ENCODE peak calls at places on chromosomes 5 and 9, in seven cellular contexts. Z is HCT116, N is HepG2, R is K562, O is GM12878, P is SK-N-SH, L is H1. G is an unnamed sample.

GRCh38 chr5:150502106-150502505 is 5.8 kb upstream of the NDST1 start:
- DNase-seq in Z (no peak), N (no peak), R (no peak), O (no peak), P (no peak), L (no peak), G (no peak)

GRCh38 chr5:134088291-134088690 is 26.2 kb upstream of the TCF7 start:
- DNase-seq in Z (no peak), N (no peak), R (no peak), O (no peak), P (no peak), L (no peak), G (no peak)

GRCh38 chr9:93673844-93674334 is 97.5 kb downstream of the PHF2 start:
- DNase-seq in Z (no peak), N (no peak), R (no peak), O (no peak), P (peak; percentile 15), L (no peak), G (no peak)

GRCh38 chr5:60578295-60578694 is 121.7 kb downstream of the DEPDC1B start:
- DNase-seq in Z (no peak), N (no peak), R (no peak), O (no peak), P (no peak), L (no peak), G (no peak)

GRCh38 chr9:115250646-115251045 is 132.7 kb upstream of the TNC start:
- DNase-seq in Z (no peak), N (no peak), R (no peak), O (no peak), P (no peak), L (no peak), G (peak; percentile 65)

GRCh38 chr5:78648359-78649219 is at the start of gene LHFPL2:
- DNase-seq in Z (no peak), N (no peak), R (peak; percentile 88), O (no peak), P (peak; percentile 95), L (peak; percentile 84), G (peak; percentile 47)

GRCh38 chr5:123439616-123440153 is 16.5 kb upstream of the CEP120 start:
- DNase-seq in Z (no peak), N (no peak), R (no peak), O (no peak), P (no peak), L (no peak), G (no peak)

GRCh38 chr9:35749515-35750255 is 598 bp downstream of the RGP1 start:
- DNase-seq in Z (no peak), N (no peak), R (peak; percentile 55), O (no peak), P (no peak), L (no peak), G (no peak)

GRCh38 chr5:150428106-150428876 is 15.6 kb upstream of the CD74 start:
- DNase-seq in Z (no peak), N (peak; percentile 83), R (peak; percentile 59), O (no peak), P (no peak), L (no peak), G (no peak)

GRCh38 chr5:82349651-82350050 is 71.5 kb upstream of the RPS23 start:
- DNase-seq in Z (no peak), N (no peak), R (peak; percentile 57), O (no peak), P (peak; percentile 22), L (peak; percentile 87), G (peak; percentile 36)

GRCh38 chr9:71966601-71967000 is 55.2 kb downstream of the C9orf85 start:
- DNase-seq in Z (no peak), N (no peak), R (no peak), O (no peak), P (no peak), L (no peak), G (peak; percentile 48)

GRCh38 chr9:86695904-86696424 is 251.3 kb downstream of the GAS1 start:
- DNase-seq in Z (no peak), N (no peak), R (no peak), O (no peak), P (no peak), L (no peak), G (no peak)

GRCh38 chr5:132962429-132962928 is 955 bp downstream of the AFF4 start:
- DNase-seq in Z (peak; percentile 32), N (peak; percentile 34), R (peak; percentile 28), O (no peak), P (peak; percentile 56), L (no peak), G (no peak)

GRCh38 chr5:77844408-77845272 is 68.5 kb upstream of the TBCA start:
- DNase-seq in Z (no peak), N (no peak), R (no peak), O (no peak), P (peak; percentile 28), L (no peak), G (no peak)

GRCh38 chr9:121440265-121440664 is 59.4 kb downstream of the GGTA1 start:
- DNase-seq in Z (peak; percentile 7), N (peak; percentile 39), R (peak; percentile 58), O (no peak), P (peak; percentile 33), L (no peak), G (no peak)

GRCh38 chr5:149172261-149172660 is 31.0 kb downstream of the ABLIM3 start:
- DNase-seq in Z (no peak), N (no peak), R (no peak), O (no peak), P (no peak), L (no peak), G (no peak)

GRCh38 chr5:108567429-108567828 is 180.3 kb upstream of the FER start:
- DNase-seq in Z (no peak), N (no peak), R (no peak), O (no peak), P (no peak), L (no peak), G (no peak)

GRCh38 chr5:75335952-75336624 is 932 bp upstream of the HMGCR start:
- DNase-seq in Z (peak; percentile 73), N (peak; percentile 81), R (peak; percentile 24), O (peak; percentile 32), P (peak; percentile 73), L (no peak), G (no peak)

GRCh38 chr5:146877783-146878470 is 630 bp downstream of the PPP2R2B start:
- DNase-seq in Z (no peak), N (no peak), R (no peak), O (no peak), P (peak; percentile 79), L (peak; percentile 78), G (no peak)

GRCh38 chr9:120235081-120235480 is 344.9 kb downstream of the CDK5RAP2 start:
- DNase-seq in Z (no peak), N (no peak), R (no peak), O (no peak), P (no peak), L (no peak), G (no peak)

GRCh38 chr9:83270116-83270515 is 207.2 kb upstream of the RASEF start:
- DNase-seq in Z (no peak), N (peak; percentile 10), R (no peak), O (no peak), P (no peak), L (no peak), G (no peak)

GRCh38 chr9:93193373-93193725 is 9.4 kb downstream of the WNK2 start:
- DNase-seq in Z (no peak), N (no peak), R (no peak), O (no peak), P (no peak), L (no peak), G (no peak)

GRCh38 chr9:2234371-2234893 is 219.3 kb downstream of the SMARCA2 start:
- DNase-seq in Z (no peak), N (no peak), R (no peak), O (no peak), P (peak; percentile 64), L (no peak), G (no peak)

GRCh38 chr9:96203867-96204412 is 98.0 kb downstream of the HSD17B3 start:
- DNase-seq in Z (no peak), N (no peak), R (no peak), O (no peak), P (peak; percentile 89), L (no peak), G (no peak)

GRCh38 chr5:82019342-82020138 is 47.7 kb downstream of the ATG10 start:
- DNase-seq in Z (no peak), N (peak; percentile 50), R (no peak), O (no peak), P (no peak), L (no peak), G (no peak)

DNA sequence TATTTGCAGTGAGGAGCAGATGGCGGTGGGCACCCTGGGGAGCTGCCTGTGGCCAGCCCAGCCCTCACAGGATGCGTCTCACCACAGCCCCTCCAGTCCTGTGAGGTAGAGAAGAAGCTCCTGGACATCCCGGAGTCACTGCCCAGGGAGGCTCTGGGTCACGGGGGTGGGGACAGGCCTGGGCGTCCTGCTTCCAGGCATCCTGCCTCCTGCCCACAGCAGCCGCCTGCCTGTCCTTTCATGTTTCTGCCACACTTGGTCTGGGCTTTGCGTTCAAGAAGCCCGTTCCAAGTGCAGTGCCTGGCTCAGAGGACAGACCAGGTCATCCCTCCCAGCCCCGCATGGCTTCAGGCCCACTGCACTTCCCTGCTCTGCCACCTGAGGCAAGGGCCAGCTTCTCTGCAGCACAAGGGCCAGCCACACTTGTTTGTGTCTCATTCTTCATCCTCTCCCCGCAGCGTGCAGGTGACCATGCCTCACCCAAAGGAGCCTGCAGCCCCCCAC is 38.2 kb downstream of the ZDHHC11B start:
- DNase-seq in Z (no peak), N (no peak), R (no peak), O (no peak), P (peak; percentile 28), L (no peak), G (no peak)
- TF ChIP-seq YY1 in Z (no peak), N (no peak), R (no peak), O (no peak), P (no peak), L (no peak), G (no peak)

GRCh38 chr5:178383919-178384814 is 151.6 kb upstream of the PHYKPL start:
- DNase-seq in Z (no peak), N (no peak), R (no peak), O (no peak), P (no peak), L (no peak), G (no peak)
- H3K9me3 ChIP-seq in Z (no peaks in the 10 kb centered on the region), N (no peaks in the 10 kb centered on the region), R (no peaks in the 10 kb centered on the region), O (no peaks in the 10 kb centered on the region), P (no peaks in the 10 kb centered on the region), L (no peaks in the 10 kb centered on the region), G (no peaks in the 10 kb centered on the region)

DNA sequence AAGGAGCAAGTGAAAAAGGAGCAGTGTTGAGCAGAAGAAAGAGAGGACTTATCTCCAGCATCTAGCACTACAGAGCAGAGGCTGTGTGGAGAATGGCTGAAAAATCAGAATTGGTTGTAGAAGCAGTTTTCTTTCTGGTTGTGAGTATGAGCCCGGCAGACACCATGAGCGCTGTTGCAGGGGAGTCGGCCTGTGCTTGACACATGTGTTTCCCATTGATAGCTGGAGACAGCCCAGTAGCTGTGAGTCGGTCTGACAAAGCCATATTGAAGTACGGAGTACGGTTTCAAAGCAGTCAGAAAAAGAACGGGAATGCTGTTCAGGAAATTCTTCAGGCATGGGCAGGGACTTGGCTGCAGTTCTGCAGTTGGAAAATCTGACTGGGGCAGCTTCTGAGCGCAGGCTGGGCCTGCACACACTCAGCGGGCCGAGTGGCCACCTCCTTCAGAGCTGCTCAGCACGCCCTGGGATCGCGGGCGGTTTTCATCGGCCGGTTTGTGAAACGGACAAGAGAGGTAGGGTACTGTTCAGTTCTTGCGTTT is at the start of gene SGCD:
- DNase-seq in Z (no peak), N (no peak), R (no peak), O (no peak), P (peak; percentile 46), L (peak; percentile 45), G (no peak)
- TF ChIP-seq YY1 in Z (no peak), N (no peak), R (no peak), O (no peak), P (no peak), L (no peak), G (no peak)

GRCh38 chr9:112535364-112535763 is 48.7 kb downstream of the KIAA1958 start:
- DNase-seq in Z (no peak), N (no peak), R (no peak), O (no peak), P (no peak), L (no peak), G (no peak)
- H3K9me3 ChIP-seq in Z (no peaks in the 10 kb centered on the region), N (no peaks in the 10 kb centered on the region), R (no peaks in the 10 kb centered on the region), O (no peaks in the 10 kb centered on the region), P (no peaks in the 10 kb centered on the region), L (no peaks in the 10 kb centered on the region), G (no peaks in the 10 kb centered on the region)

G was measured in NT2/D1.